ENCODE peak calls at places on chromosome 14, in ten cellular contexts. K, A, W, F, S, U, P, H, Z and C are unnamed samples.

GRCh38 chr14:79280400-79280670 is 931.0 kb downstream of the DIO2 start:
- DNase-seq in K (no peak), A (no peak), W (no peak), F (no peak), S (no peak), U (no peak), P (no peak), H (no peak), Z (no peak), C (no peak)

GRCh38 chr14:90091393-90091792 is 29.6 kb downstream of the KCNK13 start:
- DNase-seq in K (peak), A (peak), W (peak), F (no peak), S (no peak), U (peak), P (no peak), H (peak), Z (no peak), C (peak)

GRCh38 chr14:88503754-88504406 is 50.9 kb downstream of the PTPN21 start:
- DNase-seq in K (no peak), A (no peak), W (no peak), F (no peak), S (no peak), U (no peak), P (no peak), H (no peak), Z (no peak), C (no peak)

GRCh38 chr14:100062602-100063001 is 2.6 kb upstream of the EVL start:
- DNase-seq in K (no peak), A (no peak), W (no peak), F (no peak), S (no peak), U (no peak), P (no peak), H (no peak), Z (no peak), C (no peak)

GRCh38 chr14:26835949-26836570 is 238.2 kb upstream of the NOVA1 start:
- DNase-seq in K (no peak), A (no peak), W (no peak), F (no peak), S (no peak), U (peak), P (no peak), H (no peak), Z (no peak), C (no peak)

GRCh38 chr14:102948698-102949061 is 26.2 kb downstream of the AMN start:
- DNase-seq in K (no peak), A (no peak), W (no peak), F (no peak), S (no peak), U (no peak), P (no peak), H (no peak), Z (no peak), C (no peak)

GRCh38 chr14:100376751-100377171 is 53.6 kb downstream of the SLC25A47 start:
- DNase-seq in K (no peak), A (no peak), W (peak), F (no peak), S (no peak), U (peak), P (no peak), H (peak), Z (no peak), C (peak)

GRCh38 chr14:75539562-75540478 is 17.6 kb downstream of the BATF start:
- DNase-seq in K (no peak), A (no peak), W (no peak), F (no peak), S (no peak), U (no peak), P (peak), H (no peak), Z (no peak), C (no peak)

GRCh38 chr14:92613008-92613658 is 99.6 kb downstream of the RIN3 start:
- DNase-seq in K (no peak), A (peak), W (no peak), F (no peak), S (peak), U (no peak), P (peak), H (no peak), Z (no peak), C (no peak)

GRCh38 chr14:51552275-51552674 is 99.4 kb upstream of the FRMD6 start:
- DNase-seq in K (no peak), A (peak), W (no peak), F (no peak), S (no peak), U (no peak), P (no peak), H (no peak), Z (no peak), C (no peak)

GRCh38 chr14:90274808-90275454 is 18.6 kb downstream of the PSMC1 start:
- DNase-seq in K (no peak), A (no peak), W (peak), F (no peak), S (no peak), U (peak), P (no peak), H (peak), Z (no peak), C (peak)

GRCh38 chr14:49768301-49769121 is 558 bp downstream of the KLHDC2 start:
- DNase-seq in K (no peak), A (peak), W (peak), F (peak), S (peak), U (peak), P (peak), H (peak), Z (peak), C (peak)

DNA sequence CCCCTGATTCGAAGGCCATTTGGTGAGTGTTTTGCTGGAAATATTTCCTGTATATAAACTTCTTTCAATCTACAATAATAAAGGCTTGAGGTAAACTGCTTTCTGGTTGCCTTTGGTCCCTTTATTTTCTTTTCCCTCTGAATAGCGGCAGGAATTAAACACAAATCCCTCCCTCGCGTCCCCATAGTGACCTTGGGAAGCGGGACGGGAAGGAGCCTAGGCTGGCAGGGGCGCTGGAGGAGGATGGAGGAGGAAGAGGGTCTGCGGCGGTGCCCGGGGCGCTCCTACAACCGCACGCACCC is 2.0 kb downstream of the DIO3 start:
- DNase-seq in K (no peak), A (no peak), W (no peak), F (no peak), S (no peak), U (no peak), P (no peak), H (no peak), Z (no peak), C (no peak)
- H3K4me3 ChIP-seq in K (no peak), A (no peak), W (no peak), F (no peak), S (no peak), U (no peak), P (no peak), H (no peak), Z (no peak), C (no peak)

GRCh38 chr14:95173518-95173917 is 16.2 kb upstream of the DICER1 start:
- DNase-seq in K (no peak), A (no peak), W (no peak), F (no peak), S (no peak), U (no peak), P (no peak), H (no peak), Z (no peak), C (no peak)

GRCh38 chr14:95174184-95174804 is 17.0 kb upstream of the DICER1 start:
- DNase-seq in K (no peak), A (no peak), W (peak), F (no peak), S (no peak), U (peak), P (no peak), H (peak), Z (no peak), C (peak)
- TF ChIP-seq CTCF in K (no peak), A (no peak), W (peak), F (no peak), S (no peak), U (peak), P (no peak), H (no peak), Z (no peak), C (peak)

GRCh38 chr14:104118006-104118844 is 20.2 kb upstream of the KIF26A start:
- DNase-seq in K (no peak), A (no peak), W (no peak), F (no peak), S (peak), U (no peak), P (no peak), H (no peak), Z (no peak), C (no peak)

GRCh38 chr14:104116544-104117340 is 21.6 kb upstream of the KIF26A start:
- DNase-seq in K (no peak), A (peak), W (no peak), F (no peak), S (peak), U (no peak), P (no peak), H (no peak), Z (no peak), C (no peak)

GRCh38 chr14:104119119-104119699 is 19.2 kb upstream of the KIF26A start:
- DNase-seq in K (no peak), A (no peak), W (no peak), F (no peak), S (no peak), U (no peak), P (no peak), H (no peak), Z (no peak), C (no peak)

GRCh38 chr14:104115691-104116543 is 22.5 kb upstream of the KIF26A start:
- DNase-seq in K (no peak), A (peak), W (no peak), F (no peak), S (no peak), U (no peak), P (no peak), H (no peak), Z (no peak), C (no peak)

DNA sequence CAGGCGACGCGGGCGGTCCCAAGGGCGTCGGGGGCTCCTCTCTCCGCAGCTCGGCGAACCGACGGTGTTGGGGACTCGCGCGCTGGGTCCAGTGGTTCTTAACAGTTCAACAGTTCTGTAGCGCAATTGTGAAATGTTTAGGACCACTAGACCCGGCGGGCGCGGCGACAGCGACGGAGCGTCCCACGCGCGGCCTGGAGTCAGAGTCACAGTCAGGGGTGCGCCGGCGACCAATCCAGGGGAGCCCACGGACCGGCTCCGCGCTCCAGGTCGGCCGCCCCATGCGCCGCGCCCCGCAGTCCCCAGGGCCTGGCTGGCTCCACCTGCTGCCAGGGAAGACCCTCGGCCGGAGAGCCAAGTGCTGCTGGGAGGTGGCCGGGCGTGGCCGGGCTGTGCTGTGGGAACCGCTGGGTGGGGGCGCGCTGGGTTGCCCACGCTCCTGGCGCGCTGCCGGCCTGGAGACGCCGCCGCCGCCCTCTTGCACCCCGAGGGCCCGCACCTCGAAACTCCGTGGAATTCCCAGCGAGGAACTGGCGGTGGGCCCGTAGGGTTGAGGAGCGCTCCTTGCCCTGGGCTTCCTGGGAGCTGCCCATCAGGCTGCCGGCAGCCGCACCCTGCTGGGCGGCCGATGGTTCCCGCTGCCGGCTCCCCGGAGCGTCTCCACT is 20.9 kb upstream of the KIF26A start:
- DNase-seq in K (no peak), A (peak), W (no peak), F (no peak), S (peak), U (no peak), P (no peak), H (no peak), Z (no peak), C (no peak)
- H3K4me3 ChIP-seq in K (no peak), A (peak), W (no peak), F (peak), S (peak), U (no peak), P (no peak), H (no peak), Z (peak), C (no peak)

DNA sequence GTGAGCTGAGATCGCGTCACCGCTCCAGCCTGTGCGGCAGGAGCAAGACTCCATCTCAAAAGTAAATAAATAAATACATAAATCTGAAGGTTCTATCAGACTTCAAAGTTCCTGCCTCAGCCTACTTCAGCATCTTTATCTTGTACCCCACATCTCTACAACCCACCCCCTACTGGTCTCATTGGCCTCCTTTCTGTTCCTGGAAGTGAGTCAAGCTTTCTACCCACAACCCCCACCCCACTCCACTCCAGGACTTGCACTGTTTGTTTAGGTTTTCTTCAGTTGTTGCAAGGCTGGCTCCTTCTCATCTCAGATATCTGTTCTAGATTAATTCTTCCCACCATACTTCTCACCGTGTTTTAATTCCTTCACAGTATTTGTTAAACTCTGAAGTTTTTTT is 714 bp upstream of the PSMC6 start:
- DNase-seq in K (no peak), A (peak), W (peak), F (no peak), S (no peak), U (peak), P (no peak), H (peak), Z (no peak), C (no peak)
- TF ChIP-seq CTCF in K (no peak), A (no peak), W (no peak), F (no peak), S (no peak), U (no peak), P (no peak), H (no peak), Z (no peak), C (no peak)

GRCh38 chr14:34081126-34081575 is 130.3 kb upstream of the EGLN3 start:
- DNase-seq in K (no peak), A (no peak), W (peak), F (no peak), S (no peak), U (no peak), P (no peak), H (no peak), Z (no peak), C (peak)
- H3K4me3 ChIP-seq in K (no peak), A (no peak), W (no peak), F (no peak), S (no peak), U (no peak), P (no peak), H (no peak), Z (no peak), C (no peak)

DNA sequence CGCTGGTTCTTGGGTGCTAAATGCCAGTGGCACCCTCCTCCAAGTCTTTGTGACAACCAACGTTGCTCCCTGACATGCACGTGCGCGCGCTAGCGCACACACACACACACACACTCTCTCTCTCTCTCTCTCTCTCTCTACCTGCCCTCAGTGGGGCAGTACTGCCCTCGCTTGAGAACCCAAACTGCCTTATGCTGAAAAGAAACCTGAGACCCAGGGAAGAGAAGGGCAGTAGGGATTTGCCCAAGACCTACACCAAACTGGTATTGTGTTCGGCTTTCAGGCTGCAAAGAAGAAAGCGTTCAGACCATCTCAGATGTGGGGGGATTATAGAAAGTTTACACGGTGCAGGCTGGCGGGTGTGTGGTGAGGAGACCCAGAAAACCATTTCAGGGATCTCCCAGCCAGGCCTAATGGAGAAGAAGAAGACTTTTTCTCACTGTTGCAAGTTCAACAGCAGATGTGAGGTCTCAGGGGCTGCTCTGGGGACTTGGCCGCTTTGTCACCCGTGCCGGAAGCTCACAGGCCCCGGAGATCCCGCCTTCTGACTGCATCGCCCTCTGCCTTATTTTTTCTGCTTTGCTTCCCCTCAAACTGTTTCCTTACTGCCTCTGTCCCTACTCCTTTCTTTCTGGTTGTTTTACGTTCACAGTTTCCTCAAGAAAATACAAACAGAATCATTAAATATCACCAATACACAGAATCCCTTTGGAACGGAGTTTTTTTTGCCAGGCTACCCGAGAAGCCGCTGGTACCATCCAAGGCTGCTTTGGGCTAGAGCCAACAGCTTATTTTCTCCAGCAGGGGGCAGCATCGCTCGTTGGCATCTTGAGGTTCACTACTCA is 82.4 kb downstream of the PPM1A start:
- DNase-seq in K (no peak), A (peak), W (peak), F (no peak), S (peak), U (peak), P (peak), H (peak), Z (no peak), C (peak)
- TF ChIP-seq CTCF in K (peak), A (peak), W (peak), F (peak), S (peak), U (peak), P (peak), H (peak), Z (peak), C (peak)